ENCODE peak calls at places on chromosomes 1 and 21, in ten cellular contexts. One of them, this sample, is unnamed.

GRCh38 chr1:205438213-205439158 is 16.6 kb upstream of the LEMD1 start:
- DNase-seq in mesenchymal stem cell: peak
- DNase-seq in colonic mucosa: peak
- DNase-seq in brain microvascular endothelial cell: peak
- DNase-seq in esophagus squamous epithelium: no peak
- DNase-seq in breast epithelium: peak
- DNase-seq in prostate gland: peak
- DNase-seq in CD4-positive, alpha-beta T cell: no peak
- DNase-seq in heart left ventricle: peak
- DNase-seq in aorta: peak
- DNase-seq in this sample: no peak

GRCh38 chr1:112614460-112615065 is 4.4 kb downstream of the ST7L start:
- DNase-seq in colonic mucosa: no peak
- DNase-seq in CD4-positive, alpha-beta T cell: no peak
- DNase-seq in heart left ventricle: no peak
- DNase-seq in prostate gland: no peak
- DNase-seq in mesenchymal stem cell: peak
- DNase-seq in brain microvascular endothelial cell: peak
- DNase-seq in breast epithelium: no peak
- DNase-seq in esophagus squamous epithelium: no peak
- DNase-seq in aorta: no peak
- DNase-seq in this sample: no peak

GRCh38 chr21:33961061-33961460 is 45.5 kb upstream of the ATP5PO start:
- DNase-seq in heart left ventricle: no peak
- DNase-seq in mesenchymal stem cell: no peak
- DNase-seq in prostate gland: no peak
- DNase-seq in CD4-positive, alpha-beta T cell: no peak
- DNase-seq in esophagus squamous epithelium: no peak
- DNase-seq in aorta: no peak
- DNase-seq in colonic mucosa: no peak
- DNase-seq in breast epithelium: no peak
- DNase-seq in brain microvascular endothelial cell: no peak
- DNase-seq in this sample: no peak

GRCh38 chr1:234997201-234998173 is 131.2 kb downstream of the TOMM20 start:
- DNase-seq in heart left ventricle: peak
- DNase-seq in breast epithelium: peak
- DNase-seq in prostate gland: peak
- DNase-seq in mesenchymal stem cell: peak
- DNase-seq in esophagus squamous epithelium: peak
- DNase-seq in brain microvascular endothelial cell: peak
- DNase-seq in CD4-positive, alpha-beta T cell: no peak
- DNase-seq in colonic mucosa: peak
- DNase-seq in aorta: peak
- DNase-seq in this sample: peak

GRCh38 chr1:193927550-193927949 is 741.1 kb upstream of the B3GALT2 start:
- DNase-seq in prostate gland: no peak
- DNase-seq in colonic mucosa: no peak
- DNase-seq in esophagus squamous epithelium: no peak
- DNase-seq in mesenchymal stem cell: no peak
- DNase-seq in heart left ventricle: no peak
- DNase-seq in breast epithelium: no peak
- DNase-seq in brain microvascular endothelial cell: no peak
- DNase-seq in aorta: no peak
- DNase-seq in CD4-positive, alpha-beta T cell: no peak
- DNase-seq in this sample: no peak

GRCh38 chr1:227532019-227532619 is 31.2 kb upstream of the ZNF678 start:
- DNase-seq in CD4-positive, alpha-beta T cell: no peak
- DNase-seq in heart left ventricle: no peak
- DNase-seq in brain microvascular endothelial cell: no peak
- DNase-seq in colonic mucosa: no peak
- DNase-seq in aorta: peak
- DNase-seq in esophagus squamous epithelium: no peak
- DNase-seq in breast epithelium: no peak
- DNase-seq in prostate gland: no peak
- DNase-seq in mesenchymal stem cell: no peak
- DNase-seq in this sample: no peak

GRCh38 chr1:58785424-58786058 is 1.7 kb upstream of the JUN start:
- DNase-seq in esophagus squamous epithelium: no peak
- DNase-seq in CD4-positive, alpha-beta T cell: peak
- DNase-seq in heart left ventricle: peak
- DNase-seq in brain microvascular endothelial cell: no peak
- DNase-seq in colonic mucosa: peak
- DNase-seq in aorta: no peak
- DNase-seq in mesenchymal stem cell: no peak
- DNase-seq in breast epithelium: peak
- DNase-seq in prostate gland: peak
- DNase-seq in this sample: peak

GRCh38 chr21:17759546-17760178 is 59.5 kb downstream of the C21orf91 start:
- DNase-seq in brain microvascular endothelial cell: no peak
- DNase-seq in CD4-positive, alpha-beta T cell: no peak
- DNase-seq in aorta: no peak
- DNase-seq in colonic mucosa: no peak
- DNase-seq in esophagus squamous epithelium: no peak
- DNase-seq in heart left ventricle: no peak
- DNase-seq in breast epithelium: no peak
- DNase-seq in prostate gland: no peak
- DNase-seq in mesenchymal stem cell: peak
- DNase-seq in this sample: no peak

GRCh38 chr1:221343106-221343505 is 398.8 kb downstream of the DUSP10 start:
- DNase-seq in brain microvascular endothelial cell: no peak
- DNase-seq in mesenchymal stem cell: no peak
- DNase-seq in heart left ventricle: no peak
- DNase-seq in breast epithelium: no peak
- DNase-seq in esophagus squamous epithelium: no peak
- DNase-seq in aorta: no peak
- DNase-seq in CD4-positive, alpha-beta T cell: no peak
- DNase-seq in prostate gland: no peak
- DNase-seq in colonic mucosa: no peak
- DNase-seq in this sample: no peak

GRCh38 chr21:46050651-46051378 is 47.1 kb upstream of the COL6A2 start:
- DNase-seq in esophagus squamous epithelium: no peak
- DNase-seq in prostate gland: no peak
- DNase-seq in CD4-positive, alpha-beta T cell: no peak
- DNase-seq in brain microvascular endothelial cell: no peak
- DNase-seq in colonic mucosa: no peak
- DNase-seq in heart left ventricle: no peak
- DNase-seq in mesenchymal stem cell: no peak
- DNase-seq in breast epithelium: no peak
- DNase-seq in aorta: peak
- DNase-seq in this sample: peak

GRCh38 chr1:184509105-184509504 is 122.3 kb downstream of the C1orf21 start:
- DNase-seq in breast epithelium: no peak
- DNase-seq in heart left ventricle: no peak
- DNase-seq in prostate gland: no peak
- DNase-seq in CD4-positive, alpha-beta T cell: no peak
- DNase-seq in colonic mucosa: no peak
- DNase-seq in esophagus squamous epithelium: no peak
- DNase-seq in aorta: no peak
- DNase-seq in mesenchymal stem cell: peak
- DNase-seq in brain microvascular endothelial cell: no peak
- DNase-seq in this sample: no peak
- H3K27ac ChIP-seq in breast epithelium: no peak
- H3K27ac ChIP-seq in heart left ventricle: no peak
- H3K27ac ChIP-seq in prostate gland: no peak
- H3K27ac ChIP-seq in CD4-positive, alpha-beta T cell: no peak
- H3K27ac ChIP-seq in colonic mucosa: no peak
- H3K27ac ChIP-seq in esophagus squamous epithelium: no peak
- H3K27ac ChIP-seq in aorta: no peak
- H3K27ac ChIP-seq in mesenchymal stem cell: no peak
- H3K27ac ChIP-seq in brain microvascular endothelial cell: no peak
- H3K27ac ChIP-seq in this sample: no peak

DNA sequence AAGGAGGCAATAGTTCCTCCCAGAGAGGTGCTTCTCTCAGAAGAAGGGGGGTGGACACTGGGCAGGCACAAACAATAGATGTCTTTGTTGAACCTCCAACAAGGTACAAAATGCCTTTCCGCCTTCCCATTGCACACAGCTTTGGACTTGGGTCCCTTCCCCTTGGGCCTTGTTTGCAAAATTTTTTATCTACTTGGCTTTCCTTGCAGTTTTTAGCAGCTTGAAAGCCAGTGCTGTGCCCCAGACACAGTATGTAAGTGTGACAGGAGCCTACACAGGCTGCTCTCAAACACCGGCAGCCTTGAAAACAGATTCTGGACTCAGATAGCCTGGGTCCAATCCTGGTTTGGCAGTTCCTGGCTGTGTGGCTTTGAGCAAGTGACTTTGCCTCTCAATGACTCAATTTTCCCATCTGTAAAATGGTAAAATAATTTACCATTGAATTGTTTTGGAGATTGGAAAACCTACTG is 43.0 kb downstream of the ELAPOR1 start:
- DNase-seq in aorta: no peak
- DNase-seq in colonic mucosa: peak
- DNase-seq in mesenchymal stem cell: no peak
- DNase-seq in brain microvascular endothelial cell: no peak
- DNase-seq in esophagus squamous epithelium: no peak
- DNase-seq in breast epithelium: peak
- DNase-seq in CD4-positive, alpha-beta T cell: no peak
- DNase-seq in prostate gland: peak
- DNase-seq in heart left ventricle: no peak
- DNase-seq in this sample: no peak
- H3K27ac ChIP-seq in aorta: no peak
- H3K27ac ChIP-seq in colonic mucosa: peak
- H3K27ac ChIP-seq in mesenchymal stem cell: no peak
- H3K27ac ChIP-seq in brain microvascular endothelial cell: no peak
- H3K27ac ChIP-seq in esophagus squamous epithelium: no peak
- H3K27ac ChIP-seq in breast epithelium: peak
- H3K27ac ChIP-seq in CD4-positive, alpha-beta T cell: no peak
- H3K27ac ChIP-seq in prostate gland: peak
- H3K27ac ChIP-seq in heart left ventricle: no peak
- H3K27ac ChIP-seq in this sample: no peak

DNA sequence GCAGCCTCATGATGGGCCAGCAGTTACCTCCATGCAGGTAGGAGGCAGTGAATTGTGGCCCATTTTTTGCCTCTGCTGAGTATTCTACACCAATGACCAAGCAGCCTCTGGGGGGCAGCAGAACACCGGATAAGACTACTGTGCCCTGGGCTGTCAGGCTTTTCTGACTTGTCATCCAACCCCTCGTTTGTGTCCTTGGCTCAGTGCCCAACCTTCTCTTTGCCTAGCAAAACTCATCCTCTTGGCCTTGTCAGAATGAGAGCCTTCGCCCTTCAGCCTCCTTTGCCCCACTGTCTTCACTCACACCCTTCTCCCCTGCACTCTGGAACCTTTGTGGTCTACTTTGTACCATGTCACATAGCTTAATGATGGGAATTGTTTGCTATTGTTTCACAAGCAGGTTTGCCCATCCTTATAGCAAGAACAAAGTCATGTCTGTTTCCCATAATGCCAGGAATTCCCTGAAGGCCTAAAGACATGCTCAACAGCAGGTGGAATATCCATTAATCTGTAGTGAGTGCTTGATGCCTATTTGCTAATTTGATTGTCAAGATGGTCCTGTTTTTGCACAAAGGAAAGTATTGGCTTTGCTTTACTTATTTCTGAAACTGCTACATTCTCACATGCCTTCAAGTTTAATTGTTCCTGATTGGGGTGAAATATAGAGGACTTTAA is 255.9 kb downstream of the HHAT start:
- DNase-seq in esophagus squamous epithelium: peak
- DNase-seq in prostate gland: peak
- DNase-seq in mesenchymal stem cell: peak
- DNase-seq in brain microvascular endothelial cell: peak
- DNase-seq in CD4-positive, alpha-beta T cell: peak
- DNase-seq in aorta: peak
- DNase-seq in heart left ventricle: peak
- DNase-seq in colonic mucosa: peak
- DNase-seq in breast epithelium: no peak
- DNase-seq in this sample: peak
- H3K27ac ChIP-seq in esophagus squamous epithelium: no peak
- H3K27ac ChIP-seq in prostate gland: no peak
- H3K27ac ChIP-seq in mesenchymal stem cell: no peak
- H3K27ac ChIP-seq in brain microvascular endothelial cell: no peak
- H3K27ac ChIP-seq in CD4-positive, alpha-beta T cell: no peak
- H3K27ac ChIP-seq in aorta: no peak
- H3K27ac ChIP-seq in heart left ventricle: no peak
- H3K27ac ChIP-seq in colonic mucosa: no peak
- H3K27ac ChIP-seq in breast epithelium: no peak
- H3K27ac ChIP-seq in this sample: no peak

GRCh38 chr1:15155191-15155590 is 1.6 kb downstream of the TMEM51 start:
- DNase-seq in esophagus squamous epithelium: no peak
- DNase-seq in breast epithelium: no peak
- DNase-seq in mesenchymal stem cell: no peak
- DNase-seq in aorta: no peak
- DNase-seq in colonic mucosa: no peak
- DNase-seq in prostate gland: no peak
- DNase-seq in heart left ventricle: no peak
- DNase-seq in CD4-positive, alpha-beta T cell: no peak
- DNase-seq in brain microvascular endothelial cell: no peak
- DNase-seq in this sample: no peak

GRCh38 chr1:15157524-15158399 is 4.2 kb downstream of the TMEM51 start:
- DNase-seq in mesenchymal stem cell: no peak
- DNase-seq in colonic mucosa: no peak
- DNase-seq in breast epithelium: no peak
- DNase-seq in esophagus squamous epithelium: no peak
- DNase-seq in brain microvascular endothelial cell: no peak
- DNase-seq in prostate gland: no peak
- DNase-seq in heart left ventricle: no peak
- DNase-seq in CD4-positive, alpha-beta T cell: no peak
- DNase-seq in aorta: no peak
- DNase-seq in this sample: no peak

GRCh38 chr1:15158506-15159165 is 5.1 kb downstream of the TMEM51 start:
- DNase-seq in colonic mucosa: no peak
- DNase-seq in prostate gland: no peak
- DNase-seq in esophagus squamous epithelium: no peak
- DNase-seq in brain microvascular endothelial cell: peak
- DNase-seq in breast epithelium: no peak
- DNase-seq in heart left ventricle: no peak
- DNase-seq in aorta: no peak
- DNase-seq in CD4-positive, alpha-beta T cell: no peak
- DNase-seq in mesenchymal stem cell: peak
- DNase-seq in this sample: no peak

GRCh38 chr1:15155760-15156743 is 2.5 kb downstream of the TMEM51 start:
- DNase-seq in mesenchymal stem cell: peak
- DNase-seq in aorta: no peak
- DNase-seq in CD4-positive, alpha-beta T cell: no peak
- DNase-seq in breast epithelium: no peak
- DNase-seq in prostate gland: no peak
- DNase-seq in esophagus squamous epithelium: no peak
- DNase-seq in colonic mucosa: no peak
- DNase-seq in heart left ventricle: no peak
- DNase-seq in brain microvascular endothelial cell: no peak
- DNase-seq in this sample: no peak

DNA sequence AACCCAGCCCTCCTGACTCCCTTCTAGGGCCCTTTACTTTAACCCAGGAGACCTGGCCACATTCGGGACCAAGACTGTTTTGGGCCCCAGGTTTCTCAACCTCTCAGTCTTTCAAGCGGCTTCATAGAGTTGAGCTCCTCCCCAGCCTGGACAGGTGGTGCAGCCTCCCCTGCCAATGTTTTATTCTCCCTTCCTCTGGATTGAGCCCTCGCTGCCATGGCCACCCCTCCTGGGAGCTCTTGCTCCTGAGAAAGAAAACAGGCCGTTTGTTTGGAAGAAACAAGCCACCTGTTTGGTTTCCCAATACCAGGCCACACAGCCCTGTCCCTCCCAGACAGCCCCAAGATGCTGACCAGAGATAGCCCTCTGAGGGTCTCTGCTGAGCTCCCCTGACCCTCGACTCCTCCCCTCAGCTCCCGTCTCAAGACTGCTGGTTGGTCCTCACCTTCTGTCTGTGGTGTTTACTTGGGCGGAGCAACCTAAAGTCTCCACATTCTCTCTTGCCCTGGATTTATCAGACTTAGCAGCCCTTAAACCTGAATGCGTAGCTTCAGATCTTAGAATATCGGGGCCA is 3.3 kb downstream of the TMEM51 start:
- DNase-seq in mesenchymal stem cell: no peak
- DNase-seq in colonic mucosa: no peak
- DNase-seq in breast epithelium: no peak
- DNase-seq in CD4-positive, alpha-beta T cell: no peak
- DNase-seq in aorta: no peak
- DNase-seq in prostate gland: no peak
- DNase-seq in brain microvascular endothelial cell: no peak
- DNase-seq in heart left ventricle: no peak
- DNase-seq in esophagus squamous epithelium: no peak
- DNase-seq in this sample: no peak
- H3K27ac ChIP-seq in mesenchymal stem cell: no peak
- H3K27ac ChIP-seq in colonic mucosa: peak
- H3K27ac ChIP-seq in breast epithelium: no peak
- H3K27ac ChIP-seq in CD4-positive, alpha-beta T cell: no peak
- H3K27ac ChIP-seq in aorta: no peak
- H3K27ac ChIP-seq in prostate gland: peak
- H3K27ac ChIP-seq in brain microvascular endothelial cell: no peak
- H3K27ac ChIP-seq in heart left ventricle: no peak
- H3K27ac ChIP-seq in esophagus squamous epithelium: no peak
- H3K27ac ChIP-seq in this sample: no peak

This sample was measured in suprapubic skin.